ENCODE peak calls at places on chromosomes 4 and X, in seven cellular contexts. M, A, I, Y, L, Q and V are unnamed samples.

GRCh38 chr4:185379326-185380295 is 16.1 kb downstream of the LRP2BP start:
- DNase-seq in M (no peak), A (peak; percentile 17), I (no peak), Y (no peak), L (no peak), Q (no peak), V (no peak)

GRCh38 chrX:141176586-141177451 is at the start of gene LDOC1:
- DNase-seq in M (peak; percentile 90), A (peak; percentile 76), I (peak; percentile 81), Y (peak; percentile 87), L (peak; percentile 89), Q (peak; percentile 76), V (peak; percentile 75)

GRCh38 chr4:126405369-126405982 is 1090.7 kb downstream of the FAT4 start:
- DNase-seq in M (peak; percentile 32), A (peak; percentile 53), I (no peak), Y (peak; percentile 8), L (no peak), Q (no peak), V (no peak)

GRCh38 chrX:140440891-140441290 is 64.0 kb downstream of the SOX3 start:
- DNase-seq in M (peak; percentile 38), A (no peak), I (no peak), Y (no peak), L (no peak), Q (no peak), V (no peak)

GRCh38 chrX:126658447-126658846 is 105.8 kb upstream of the DCAF12L1 start:
- DNase-seq in M (no peak), A (peak; percentile 18), I (peak; percentile 16), Y (no peak), L (no peak), Q (no peak), V (no peak)

GRCh38 chrX:20980426-20980825 is 393.8 kb upstream of the CNKSR2 start:
- DNase-seq in M (no peak), A (no peak), I (no peak), Y (no peak), L (no peak), Q (no peak), V (no peak)

GRCh38 chr4:53702334-53703266 is 111.3 kb upstream of the LNX1 start:
- DNase-seq in M (peak; percentile 49), A (peak; percentile 83), I (peak; percentile 49), Y (peak; percentile 42), L (peak; percentile 88), Q (peak; percentile 74), V (peak; percentile 39)

GRCh38 chrX:148695362-148695761 is 194.9 kb downstream of the AFF2 start:
- DNase-seq in M (no peak), A (no peak), I (no peak), Y (no peak), L (no peak), Q (no peak), V (no peak)

GRCh38 chr4:47639531-47639930 is 154.5 kb downstream of the ATP10D start:
- DNase-seq in M (no peak), A (peak; percentile 51), I (no peak), Y (no peak), L (no peak), Q (no peak), V (no peak)

GRCh38 chr4:17018013-17018412 is 119.6 kb upstream of the LDB2 start:
- DNase-seq in M (no peak), A (no peak), I (no peak), Y (no peak), L (no peak), Q (no peak), V (no peak)

GRCh38 chr4:145830699-145831098 is 107.9 kb downstream of the ZNF827 start:
- DNase-seq in M (no peak), A (no peak), I (no peak), Y (no peak), L (no peak), Q (no peak), V (no peak)

GRCh38 chr4:150217192-150217591 is 138.9 kb downstream of the DCLK2 start:
- DNase-seq in M (no peak), A (peak; percentile 84), I (peak; percentile 13), Y (no peak), L (no peak), Q (peak; percentile 18), V (peak; percentile 33)

GRCh38 chrX:2360731-2361130 is 140.0 kb downstream of the DHRSX start:
- DNase-seq in M (no peak), A (peak; percentile 23), I (no peak), Y (no peak), L (no peak), Q (no peak), V (no peak)

GRCh38 chr4:3461515-3462291 is 1.4 kb upstream of the DOK7 start:
- DNase-seq in M (no peak), A (no peak), I (peak; percentile 66), Y (no peak), L (peak; percentile 73), Q (no peak), V (no peak)

GRCh38 chr4:128358903-128359260 is 71.3 kb upstream of the PGRMC2 start:
- DNase-seq in M (no peak), A (no peak), I (no peak), Y (no peak), L (no peak), Q (no peak), V (no peak)

GRCh38 chr4:27350161-27350560 is 489.5 kb downstream of the STIM2 start:
- DNase-seq in M (no peak), A (peak; percentile 3), I (peak; percentile 51), Y (no peak), L (no peak), Q (no peak), V (no peak)

GRCh38 chrX:131262200-131262599 is 26.9 kb downstream of the IGSF1 start:
- DNase-seq in M (no peak), A (no peak), I (no peak), Y (no peak), L (no peak), Q (no peak), V (no peak)

GRCh38 chrX:48165246-48165645 is 31.3 kb downstream of the SSX5 start:
- DNase-seq in M (no peak), A (no peak), I (no peak), Y (no peak), L (no peak), Q (no peak), V (no peak)

GRCh38 chr4:54005475-54005874 is 58.9 kb downstream of the CHIC2 start:
- DNase-seq in M (no peak), A (peak; percentile 80), I (no peak), Y (no peak), L (no peak), Q (no peak), V (no peak)

GRCh38 chr4:113559947-113560346 is 201.6 kb downstream of the CAMK2D start:
- DNase-seq in M (no peak), A (no peak), I (no peak), Y (no peak), L (no peak), Q (no peak), V (no peak)